ENCODE peak calls at places on chromosome 12, in seven cellular contexts. L, T, W, Q, A, P and V are unnamed samples.
A peak's percentile ranks its signal among the peaks of the same experiment; 100 is the strongest.

GRCh38 chr12:113131556-113131955 is 4.0 kb downstream of the RASAL1 start:
- DNase-seq in L (no peak), T (no peak), W (peak; percentile 8), Q (no peak), A (no peak), P (no peak), V (no peak)

GRCh38 chr12:9742665-9743064 is 9.8 kb upstream of the CLECL1 start:
- DNase-seq in L (no peak), T (no peak), W (no peak), Q (no peak), A (no peak), P (no peak), V (no peak)

GRCh38 chr12:13135336-13136178 is 32.1 kb upstream of the GSG1 start:
- DNase-seq in L (peak; percentile 87), T (no peak), W (peak; percentile 92), Q (peak; percentile 74), A (peak; percentile 49), P (peak; percentile 90), V (peak; percentile 84)

GRCh38 chr12:55720071-55720564 is at the start of gene RDH5:
- DNase-seq in L (peak; percentile 91), T (no peak), W (no peak), Q (no peak), A (peak; percentile 84), P (peak; percentile 78), V (no peak)

GRCh38 chr12:11793896-11794295 is 144.4 kb downstream of the ETV6 start:
- DNase-seq in L (no peak), T (no peak), W (no peak), Q (no peak), A (no peak), P (peak; percentile 63), V (no peak)

GRCh38 chr12:40794087-40794486 is 101.8 kb downstream of the CNTN1 start:
- DNase-seq in L (no peak), T (no peak), W (no peak), Q (no peak), A (no peak), P (no peak), V (no peak)

GRCh38 chr12:65566776-65567175 is 257.5 kb upstream of the HMGA2 start:
- DNase-seq in L (no peak), T (no peak), W (no peak), Q (peak; percentile 8), A (no peak), P (peak; percentile 63), V (no peak)

GRCh38 chr12:118034429-118035193 is 18.1 kb downstream of the RFC5 start:
- DNase-seq in L (no peak), T (no peak), W (no peak), Q (no peak), A (no peak), P (peak; percentile 50), V (no peak)

GRCh38 chr12:101076940-101077351 is 133.1 kb downstream of the SLC5A8 start:
- DNase-seq in L (no peak), T (no peak), W (no peak), Q (peak; percentile 90), A (no peak), P (no peak), V (no peak)

GRCh38 chr12:86550222-86551145 is 294.3 kb upstream of the MGAT4C start:
- DNase-seq in L (no peak), T (no peak), W (no peak), Q (no peak), A (no peak), P (no peak), V (no peak)

GRCh38 chr12:106195638-106196037 is 52.2 kb downstream of the CKAP4 start:
- DNase-seq in L (peak; percentile 90), T (no peak), W (no peak), Q (peak; percentile 90), A (peak; percentile 82), P (peak; percentile 41), V (no peak)

GRCh38 chr12:56358836-56359532 is 923 bp downstream of the STAT2 start:
- DNase-seq in L (no peak), T (no peak), W (no peak), Q (peak; percentile 74), A (no peak), P (peak; percentile 83), V (no peak)

GRCh38 chr12:109192358-109192757 is 76.0 kb downstream of the ACACB start:
- DNase-seq in L (no peak), T (no peak), W (no peak), Q (peak; percentile 18), A (no peak), P (peak; percentile 18), V (no peak)

GRCh38 chr12:701896-702539 is 38.8 kb upstream of the NINJ2 start:
- DNase-seq in L (no peak), T (no peak), W (no peak), Q (no peak), A (no peak), P (no peak), V (no peak)

GRCh38 chr12:9365296-9365695 is 157.1 kb upstream of the PZP start:
- DNase-seq in L (no peak), T (no peak), W (no peak), Q (no peak), A (no peak), P (peak; percentile 72), V (no peak)

GRCh38 chr12:118999107-118999506 is 17.8 kb downstream of the SRRM4 start:
- DNase-seq in L (no peak), T (no peak), W (no peak), Q (no peak), A (no peak), P (no peak), V (no peak)

GRCh38 chr12:121514184-121514742 is 66.6 kb downstream of the KDM2B start:
- DNase-seq in L (no peak), T (no peak), W (no peak), Q (no peak), A (no peak), P (no peak), V (no peak)